ENCODE peak calls at places on chromosomes 13 and 19, in six cellular contexts. D is pancreas, W is AG09319, A is mesothelial cell of epicardium, P is cardiac fibroblast, L is osteocyte. O is an unnamed sample.

GRCh38 chr19:21109116-21109515 is 27.1 kb downstream of the ZNF714 start:
- DNase-seq in L (no peak), A (no peak), W (no peak), P (peak), D (no peak), O (no peak)

GRCh38 chr19:5663904-5664303 is 16.4 kb downstream of the MICOS13 start:
- DNase-seq in P (no peak), D (no peak), A (no peak), W (no peak), L (no peak), O (no peak)

GRCh38 chr13:74575729-74576125 is 441.5 kb upstream of the KLF12 start:
- DNase-seq in W (no peak), L (peak), P (peak), A (peak), D (peak), O (no peak)

GRCh38 chr19:2469102-2469914 is 6.6 kb upstream of the GADD45B start:
- DNase-seq in L (no peak), D (no peak), P (peak), A (no peak), W (no peak), O (peak)

GRCh38 chr13:110616103-110617101 is 1.1 kb downstream of the NAXD start:
- DNase-seq in W (peak), P (peak), L (no peak), A (no peak), D (peak), O (peak)

GRCh38 chr13:67156718-67157049 is 73.5 kb downstream of the PCDH9 start:
- DNase-seq in W (no peak), L (no peak), D (no peak), P (no peak), A (no peak), O (no peak)

GRCh38 chr19:54616840-54617560 is 13.3 kb upstream of the LILRB1 start:
- DNase-seq in L (peak), D (no peak), P (no peak), W (no peak), A (no peak), O (no peak)

GRCh38 chr19:38452430-38453366 is 19.2 kb downstream of the RYR1 start:
- DNase-seq in D (no peak), L (no peak), A (no peak), W (no peak), P (no peak), O (peak)

GRCh38 chr13:94248454-94249233 is 230.8 kb downstream of the DCT start:
- DNase-seq in P (peak), A (no peak), W (no peak), L (no peak), D (no peak), O (no peak)

GRCh38 chr19:33629826-33630375 is 8.1 kb downstream of the CHST8 start:
- DNase-seq in L (no peak), P (no peak), A (no peak), D (no peak), W (no peak), O (no peak)

GRCh38 chr19:27776524-27776923 is 1436.4 kb downstream of the UQCRFS1 start:
- DNase-seq in D (no peak), W (no peak), P (peak), L (no peak), A (no peak), O (no peak)

DNA sequence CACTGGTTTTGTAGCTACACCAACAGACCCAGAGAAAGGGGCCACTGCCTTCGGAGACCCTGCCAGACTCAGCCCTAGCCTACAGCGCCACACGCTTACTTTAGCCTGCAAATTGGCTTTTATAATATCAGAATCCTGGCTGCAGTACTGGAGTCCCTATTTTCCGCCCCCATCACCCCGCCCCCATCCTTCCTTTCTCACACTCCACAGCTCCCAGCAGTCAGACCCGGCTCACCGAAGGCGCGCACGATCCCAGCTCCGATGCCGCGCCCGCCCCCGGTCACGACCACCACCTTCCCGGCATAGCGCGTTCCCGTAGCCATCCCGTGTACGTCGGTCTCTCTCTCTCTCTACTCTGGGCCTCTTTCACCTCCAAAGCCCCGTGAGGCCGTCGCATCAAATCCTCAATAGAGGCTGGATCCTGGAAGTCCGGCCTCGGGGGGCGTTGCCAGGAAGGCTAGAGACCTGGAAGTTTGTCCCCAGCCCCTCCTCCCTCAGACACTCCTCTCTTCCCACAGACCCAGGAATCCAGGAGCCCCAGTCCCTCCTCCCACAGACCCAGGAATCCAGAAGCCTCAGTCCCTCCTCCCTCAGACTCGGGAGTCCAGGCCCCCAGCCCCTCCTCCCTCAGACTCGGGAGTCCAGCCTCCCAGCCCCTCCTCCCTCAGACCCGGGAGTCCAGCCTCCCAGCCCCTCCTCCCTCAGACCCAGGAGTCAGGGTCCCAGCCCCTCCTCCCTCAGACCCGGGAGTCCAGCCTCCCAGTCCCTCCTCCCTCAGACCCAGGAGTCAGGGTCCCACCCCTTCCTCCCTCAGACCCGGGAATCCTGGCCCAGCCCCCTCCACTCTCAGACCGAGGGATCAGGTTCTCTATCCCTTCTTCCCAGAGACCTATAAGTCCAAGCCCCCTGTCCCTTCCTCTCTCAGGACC is at the start of gene HSD17B14:
- DNase-seq in A (peak), D (no peak), L (no peak), P (no peak), W (no peak), O (no peak)
- TF ChIP-seq CTCF in A (peak), D (no peak), L (no peak), P (no peak), W (no peak), O (peak)

GRCh38 chr13:106520205-106521004 is 15.1 kb downstream of the EFNB2 start:
- DNase-seq in A (no peak), W (no peak), P (peak), L (no peak), D (no peak), O (no peak)
- TF ChIP-seq CTCF in A (no peak), W (peak), P (peak), L (peak), D (no peak), O (no peak)

DNA sequence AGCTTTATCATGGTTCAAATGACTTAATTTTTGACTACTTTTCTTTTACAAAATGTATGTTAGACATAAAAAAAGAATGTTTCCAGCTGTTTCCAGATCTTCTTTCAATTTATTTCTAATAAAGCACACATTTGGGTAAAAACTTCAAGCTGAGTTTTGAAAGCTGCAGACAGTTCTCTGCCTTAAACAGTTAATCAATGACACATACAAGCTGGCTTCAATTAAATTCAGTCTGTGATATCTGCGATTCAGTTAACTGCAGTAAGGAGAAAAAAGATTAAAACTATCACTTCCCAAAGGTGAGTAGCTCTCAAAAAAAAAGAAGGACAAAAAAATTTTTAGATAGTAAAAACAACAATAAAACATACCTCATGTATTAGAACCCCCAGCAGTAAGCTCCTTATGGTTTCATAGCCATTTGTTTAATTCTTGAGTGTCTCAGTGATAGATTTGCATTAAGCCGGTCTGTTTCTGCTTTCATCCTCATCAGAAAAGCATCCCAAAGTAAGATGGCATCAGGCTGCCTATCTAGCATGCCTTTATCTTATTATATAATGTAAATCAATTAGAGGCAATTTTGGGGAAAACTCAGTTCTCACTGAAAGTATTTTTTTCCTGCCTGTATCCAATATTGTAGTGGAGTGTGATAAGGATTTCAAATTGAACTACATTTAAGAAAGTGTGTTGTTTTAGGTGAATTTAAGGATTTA is 81.8 kb upstream of the STARD13 start:
- DNase-seq in P (no peak), D (no peak), W (no peak), L (no peak), A (no peak), O (no peak)
- TF ChIP-seq CTCF in P (no peak), D (no peak), W (no peak), L (no peak), A (no peak), O (no peak)

GRCh38 chr19:17727843-17728242 is 8.6 kb downstream of the MAP1S start:
- DNase-seq in D (no peak), A (no peak), L (no peak), P (no peak), W (no peak), O (no peak)

GRCh38 chr19:17726136-17726741 is 7.0 kb downstream of the MAP1S start:
- DNase-seq in W (no peak), D (no peak), A (no peak), P (no peak), L (no peak), O (no peak)

GRCh38 chr19:17724655-17725054 is 5.4 kb downstream of the MAP1S start:
- DNase-seq in W (no peak), L (no peak), P (no peak), A (no peak), D (no peak), O (no peak)

GRCh38 chr19:17725422-17726078 is 6.3 kb downstream of the MAP1S start:
- DNase-seq in A (no peak), W (no peak), L (no peak), P (no peak), D (no peak), O (no peak)

GRCh38 chr19:17726914-17727773 is 7.9 kb downstream of the MAP1S start:
- DNase-seq in D (no peak), L (no peak), P (no peak), A (no peak), W (no peak), O (no peak)
- TF ChIP-seq CTCF in D (no peak), L (no peak), P (no peak), A (no peak), W (no peak), O (no peak)

GRCh38 chr13:20990910-20991525 is 70.4 kb downstream of the LATS2 start:
- DNase-seq in D (no peak), A (no peak), W (no peak), L (no peak), P (no peak), O (no peak)
- TF ChIP-seq CTCF in D (no peak), A (no peak), W (no peak), L (no peak), P (no peak), O (no peak)

GRCh38 chr13:26029581-26030136 is 22.2 kb downstream of the SHISA2 start:
- DNase-seq in P (no peak), D (no peak), W (no peak), L (peak), A (no peak), O (no peak)
- TF ChIP-seq CTCF in P (no peak), D (no peak), W (no peak), L (no peak), A (no peak), O (no peak)

DNA sequence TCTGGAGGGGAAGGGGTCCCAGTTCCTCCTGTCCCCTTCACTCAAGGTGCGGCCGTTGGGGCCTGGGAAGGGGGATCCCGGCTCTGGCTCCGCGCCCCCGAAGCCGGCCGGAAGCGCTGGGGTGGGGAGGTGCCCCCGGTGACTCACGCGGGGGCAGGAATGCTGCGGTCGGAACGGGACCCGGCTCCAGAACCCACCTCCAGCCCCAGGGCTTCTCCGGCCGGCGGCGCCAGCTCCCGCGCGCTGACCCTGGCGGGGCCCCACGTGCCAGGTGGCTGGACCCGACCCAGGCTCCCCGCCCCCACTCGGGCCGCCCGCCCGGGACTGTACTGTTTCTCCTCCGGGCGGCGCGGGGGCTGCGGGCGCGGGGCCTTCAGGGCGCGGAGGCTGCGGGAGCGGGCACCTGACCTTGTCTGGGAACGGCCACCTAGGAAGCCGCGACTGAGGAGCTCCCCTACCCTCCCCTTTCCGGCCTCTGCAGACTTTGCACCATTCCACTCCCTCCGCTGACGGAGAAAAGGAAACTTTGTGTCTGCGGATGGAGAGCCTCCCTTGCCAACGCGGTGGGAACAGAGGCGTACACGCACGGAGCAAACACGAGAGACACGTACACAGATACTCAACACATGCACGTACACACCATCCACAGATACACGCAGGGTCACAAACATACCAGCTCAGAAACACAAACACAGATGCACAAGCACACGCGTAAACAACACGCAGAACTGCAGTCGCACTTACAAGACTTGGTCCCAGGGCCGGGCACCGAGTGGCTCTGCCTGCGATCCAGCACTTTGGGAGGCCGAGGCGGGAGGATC is 7.2 kb downstream of the AXL start:
- DNase-seq in A (peak), D (peak), W (peak), P (peak), L (peak), O (peak)
- TF ChIP-seq CTCF in A (no peak), D (no peak), W (no peak), P (peak), L (peak), O (no peak)

O was measured in Calu3.